ENCODE peak calls at places on chromosome 12, in four cellular contexts. W, E, C and D are unnamed samples.

GRCh38 chr12:124469193-124469888 is 98.1 kb downstream of the NCOR2 start:
- DNase-seq in W (peak), E (no peak), C (no peak), D (peak)

GRCh38 chr12:104573-105081 is 38.1 kb downstream of the IQSEC3 start:
- DNase-seq in W (no peak), E (no peak), C (peak), D (peak)

GRCh38 chr12:40684986-40685385 is 7.3 kb upstream of the CNTN1 start:
- DNase-seq in W (no peak), E (no peak), C (no peak), D (no peak)

GRCh38 chr12:52601671-52602070 is 408 bp upstream of the KRT72 start:
- DNase-seq in W (no peak), E (no peak), C (no peak), D (no peak)

GRCh38 chr12:6839482-6840201 is 1.1 kb upstream of the GNB3 start:
- DNase-seq in W (no peak), E (no peak), C (no peak), D (peak)

GRCh38 chr12:119512772-119513497 is 80.6 kb upstream of the TMEM233 start:
- DNase-seq in W (peak), E (no peak), C (peak), D (peak)

GRCh38 chr12:74980510-74980909 is 229.1 kb downstream of the KCNC2 start:
- DNase-seq in W (no peak), E (no peak), C (no peak), D (no peak)

GRCh38 chr12:34033628-34034296 is 11.5 kb downstream of the ALG10 start:
- DNase-seq in W (peak), E (no peak), C (peak), D (no peak)

GRCh38 chr12:116066381-116067230 is 210.9 kb downstream of the MED13L start:
- DNase-seq in W (peak), E (no peak), C (peak), D (peak)

GRCh38 chr12:106032141-106032925 is 106.4 kb downstream of the NUAK1 start:
- DNase-seq in W (no peak), E (no peak), C (no peak), D (no peak)

GRCh38 chr12:118238888-118239287 is 103.0 kb downstream of the PEBP1 start:
- DNase-seq in W (no peak), E (peak), C (no peak), D (no peak)

GRCh38 chr12:103832048-103832798 is 8.8 kb downstream of the NT5DC3 start:
- DNase-seq in W (no peak), E (no peak), C (no peak), D (no peak)

GRCh38 chr12:107891967-107892366 is 117.5 kb downstream of the ASCL4 start:
- DNase-seq in W (peak), E (no peak), C (no peak), D (no peak)

GRCh38 chr12:65334534-65334933 is 56.1 kb downstream of the MSRB3 start:
- DNase-seq in W (no peak), E (no peak), C (no peak), D (no peak)

GRCh38 chr12:27521066-27521465 is 2.9 kb upstream of the PPFIBP1 start:
- DNase-seq in W (peak), E (no peak), C (no peak), D (peak)

GRCh38 chr12:45669093-45669492 is 60.4 kb upstream of the ARID2 start:
- DNase-seq in W (no peak), E (peak), C (no peak), D (no peak)

GRCh38 chr12:111780166-111780565 is 13.4 kb downstream of the ALDH2 start:
- DNase-seq in W (no peak), E (no peak), C (no peak), D (no peak)

GRCh38 chr12:111773801-111774551 is 7.2 kb downstream of the ALDH2 start:
- DNase-seq in W (no peak), E (no peak), C (peak), D (no peak)

GRCh38 chr12:111777345-111778045 is 10.8 kb downstream of the ALDH2 start:
- DNase-seq in W (no peak), E (no peak), C (peak), D (no peak)

GRCh38 chr12:111776836-111777344 is 10.2 kb downstream of the ALDH2 start:
- DNase-seq in W (no peak), E (no peak), C (no peak), D (no peak)

GRCh38 chr12:111775205-111776193 is 8.8 kb downstream of the ALDH2 start:
- DNase-seq in W (peak), E (peak), C (peak), D (no peak)
- TF ChIP-seq TCF7 in W (no peak), E (no peak), C (no peak), D (no peak)

DNA sequence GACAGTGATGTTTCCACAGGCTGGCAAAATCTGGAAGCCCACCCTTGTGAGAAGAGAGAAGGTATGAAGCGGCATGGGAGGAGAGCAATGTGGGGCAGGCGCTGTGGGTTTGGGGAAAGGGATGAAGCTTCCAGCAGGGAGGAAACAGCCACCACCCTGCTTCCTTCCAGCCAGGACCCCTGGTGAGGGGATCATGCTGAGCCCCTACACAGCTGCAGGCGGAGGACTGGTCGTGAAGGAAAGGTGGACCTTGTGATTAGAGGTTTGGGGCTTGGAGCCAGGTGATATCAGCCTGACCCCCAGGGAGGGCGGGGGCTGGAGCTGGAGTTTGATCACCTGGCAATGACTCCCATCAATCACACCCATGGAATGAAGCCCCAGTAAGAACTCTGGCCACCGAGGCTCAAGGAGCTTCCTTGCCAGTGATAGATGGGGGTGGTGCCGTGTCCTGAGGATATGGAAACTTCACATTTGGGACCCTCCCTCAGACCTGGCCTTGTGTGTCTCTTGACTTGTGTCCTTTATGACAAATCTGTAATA is 48.6 kb downstream of the RIMBP2 start:
- DNase-seq in W (no peak), E (no peak), C (no peak), D (no peak)
- TF ChIP-seq CBFB in W (no peak), E (no peak), C (no peak), D (no peak)

DNA sequence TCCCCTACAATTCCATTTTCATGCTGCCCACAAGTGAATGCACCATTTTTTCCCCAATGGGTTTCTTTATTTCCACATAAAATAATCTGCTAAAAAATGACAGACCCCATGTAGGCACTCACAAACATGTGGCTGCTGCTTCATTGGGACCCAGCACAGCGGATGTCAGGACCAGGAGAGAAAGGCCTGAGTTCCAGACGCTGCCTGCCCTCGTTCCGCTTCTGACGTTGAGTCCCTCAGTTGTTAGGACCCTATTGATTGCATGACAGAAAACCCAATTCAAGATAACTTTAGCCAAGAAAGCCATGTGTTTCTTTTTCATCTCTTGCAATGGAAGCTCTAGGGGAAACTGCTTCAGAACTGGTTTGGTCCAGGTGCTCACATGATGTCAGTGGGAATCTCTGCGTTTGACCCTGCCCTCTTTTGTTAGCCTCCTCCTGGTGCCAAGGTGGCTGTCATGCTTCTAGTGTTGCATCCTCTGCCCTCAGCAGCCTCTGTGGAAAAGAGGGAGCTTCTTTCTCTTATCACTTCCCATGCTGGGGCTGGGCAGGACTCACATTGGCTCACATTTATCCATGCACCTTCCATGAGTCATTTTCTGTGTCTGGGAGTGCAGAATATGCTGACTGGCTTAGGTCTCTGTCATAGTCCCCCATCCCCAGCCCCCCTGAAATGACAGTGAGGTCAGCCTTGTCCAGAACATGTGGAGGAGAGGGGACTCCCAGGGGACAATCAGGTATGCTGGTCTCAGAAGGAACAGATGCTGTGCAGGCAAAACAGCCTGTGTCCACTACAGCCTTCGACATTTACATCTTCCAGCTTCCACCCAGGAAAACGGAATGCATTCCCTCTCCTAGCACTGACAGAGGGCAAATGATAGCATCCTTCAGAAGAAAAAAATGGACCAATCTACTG is 34.8 kb downstream of the ADGRD1 start:
- DNase-seq in W (no peak), E (no peak), C (no peak), D (no peak)
- TF ChIP-seq ATF2 in W (no peak), E (no peak), C (no peak), D (no peak)

GRCh38 chr12:51013441-51013840 is 12.7 kb downstream of the SLC11A2 start:
- DNase-seq in W (no peak), E (no peak), C (no peak), D (no peak)
- TF ChIP-seq TCF7 in W (no peak), E (no peak), C (no peak), D (no peak)